ENCODE peak calls at places on chromosome 13, in ten cellular contexts. W, S, Q, F, N, X, E, B, O and I are unnamed samples.

GRCh38 chr13:76799696-76800095 is 86.5 kb downstream of the KCTD12 start:
- DNase-seq in W (no peak), S (no peak), Q (no peak), F (no peak), N (no peak), X (no peak), E (peak), B (no peak), O (no peak), I (no peak)

GRCh38 chr13:109816112-109816978 is 30.0 kb upstream of the IRS2 start:
- DNase-seq in W (no peak), S (no peak), Q (no peak), F (no peak), N (no peak), X (no peak), E (peak), B (no peak), O (no peak), I (no peak)

GRCh38 chr13:52447815-52448552 is 2.5 kb downstream of the VPS36 start:
- DNase-seq in W (no peak), S (no peak), Q (no peak), F (no peak), N (no peak), X (no peak), E (no peak), B (no peak), O (no peak), I (no peak)

GRCh38 chr13:25860862-25861261 is 191.0 kb downstream of the SHISA2 start:
- DNase-seq in W (no peak), S (no peak), Q (no peak), F (no peak), N (no peak), X (peak), E (no peak), B (no peak), O (no peak), I (no peak)

GRCh38 chr13:71712988-71713653 is 153.9 kb downstream of the DACH1 start:
- DNase-seq in W (no peak), S (no peak), Q (no peak), F (no peak), N (no peak), X (no peak), E (peak), B (no peak), O (no peak), I (peak)

GRCh38 chr13:77339408-77339807 is 12.5 kb upstream of the MYCBP2 start:
- DNase-seq in W (no peak), S (no peak), Q (no peak), F (no peak), N (no peak), X (no peak), E (no peak), B (no peak), O (no peak), I (no peak)

GRCh38 chr13:98941118-98941517 is 36.7 kb downstream of the DOCK9 start:
- DNase-seq in W (no peak), S (no peak), Q (no peak), F (no peak), N (no peak), X (no peak), E (no peak), B (no peak), O (no peak), I (no peak)

GRCh38 chr13:26760835-26761582 is 423 bp upstream of the GPR12 start:
- DNase-seq in W (no peak), S (no peak), Q (no peak), F (no peak), N (no peak), X (no peak), E (peak), B (no peak), O (no peak), I (no peak)

GRCh38 chr13:31369213-31369612 is 169.4 kb downstream of the B3GLCT start:
- DNase-seq in W (no peak), S (no peak), Q (no peak), F (no peak), N (no peak), X (no peak), E (no peak), B (no peak), O (no peak), I (no peak)

GRCh38 chr13:114142640-114143490 is 10.4 kb upstream of the RASA3 start:
- DNase-seq in W (no peak), S (no peak), Q (peak), F (no peak), N (peak), X (no peak), E (peak), B (no peak), O (no peak), I (no peak)

GRCh38 chr13:74290324-74290773 is 156.1 kb upstream of the KLF12 start:
- DNase-seq in W (peak), S (no peak), Q (no peak), F (no peak), N (peak), X (peak), E (peak), B (peak), O (no peak), I (peak)

GRCh38 chr13:33524086-33524485 is 238.5 kb upstream of the STARD13 start:
- DNase-seq in W (peak), S (no peak), Q (no peak), F (no peak), N (no peak), X (no peak), E (no peak), B (no peak), O (no peak), I (no peak)

GRCh38 chr13:46995874-46996273 is 99.0 kb upstream of the HTR2A start:
- DNase-seq in W (no peak), S (no peak), Q (no peak), F (no peak), N (no peak), X (no peak), E (no peak), B (no peak), O (no peak), I (no peak)

GRCh38 chr13:30421093-30422055 is 919 bp upstream of the UBE2L5 start:
- DNase-seq in W (no peak), S (no peak), Q (peak), F (peak), N (peak), X (peak), E (peak), B (peak), O (peak), I (peak)

GRCh38 chr13:113151745-113152707 is 6.4 kb upstream of the PROZ start:
- DNase-seq in W (no peak), S (no peak), Q (no peak), F (peak), N (no peak), X (no peak), E (no peak), B (no peak), O (no peak), I (no peak)